ENCODE peak calls at places on chromosomes 16 and 17, in nine cellular contexts. J, L, Z, M, O, S, P, T and Q are unnamed samples.

GRCh38 chr17:38729368-38729885 is 714 bp upstream of the CISD3 start:
- DNase-seq in T (no peak), Z (no peak), P (no peak), J (no peak), L (no peak), M (no peak), O (no peak), S (no peak), Q (no peak)

GRCh38 chr17:33240397-33240796 is 52.7 kb downstream of the ASIC2 start:
- DNase-seq in M (no peak), T (no peak), J (no peak), P (peak; percentile 44), L (no peak), Z (no peak), S (no peak), O (no peak), Q (no peak)

GRCh38 chr17:43546317-43547188 is at the start of gene ETV4:
- DNase-seq in P (peak; percentile 61), M (peak; percentile 100), J (peak; percentile 74), T (peak; percentile 93), L (peak; percentile 79), Z (peak; percentile 90), O (peak; percentile 93), S (peak; percentile 92), Q (peak; percentile 87)

GRCh38 chr17:57811633-57812280 is 38.1 kb downstream of the MRPS23 start:
- DNase-seq in S (no peak), Z (no peak), M (no peak), O (no peak), T (no peak), J (no peak), L (no peak), P (peak; percentile 26), Q (no peak)

GRCh38 chr17:77374170-77374936 is 233.6 kb downstream of the SEC14L1 start:
- DNase-seq in S (peak; percentile 95), J (peak; percentile 56), O (no peak), L (peak; percentile 65), P (peak; percentile 70), M (no peak), Z (peak; percentile 93), T (peak; percentile 73), Q (peak; percentile 79)

GRCh38 chr17:69972251-69972650 is 102.8 kb upstream of the KCNJ16 start:
- DNase-seq in L (no peak), O (no peak), Z (no peak), M (no peak), T (no peak), S (no peak), P (no peak), J (no peak), Q (no peak)

GRCh38 chr17:59327891-59328290 is 3.6 kb upstream of the YPEL2 start:
- DNase-seq in M (no peak), Z (no peak), P (no peak), T (no peak), O (no peak), L (no peak), J (no peak), S (no peak), Q (no peak)

GRCh38 chr16:85767569-85767968 is 16.7 kb upstream of the C16orf74 start:
- DNase-seq in L (no peak), P (no peak), T (no peak), Z (peak; percentile 84), M (peak; percentile 96), S (peak; percentile 84), O (no peak), J (no peak), Q (no peak)

GRCh38 chr17:69575346-69575761 is 160.9 kb downstream of the MAP2K6 start:
- DNase-seq in J (no peak), T (no peak), P (peak; percentile 42), M (no peak), Z (peak; percentile 87), S (peak; percentile 86), O (no peak), L (no peak), Q (no peak)

GRCh38 chr17:1617620-1618174 is 10.9 kb downstream of the SLC43A2 start:
- DNase-seq in M (peak; percentile 80), O (peak; percentile 18), J (no peak), P (no peak), L (no peak), S (peak; percentile 89), Z (peak; percentile 32), T (no peak), Q (no peak)

GRCh38 chr16:4021070-4021779 is 95.0 kb downstream of the ADCY9 start:
- DNase-seq in S (no peak), O (no peak), M (no peak), T (no peak), P (peak; percentile 92), J (no peak), Z (no peak), L (no peak), Q (peak; percentile 92)

GRCh38 chr17:71496552-71496951 is 624.3 kb upstream of the SOX9 start:
- DNase-seq in T (no peak), S (no peak), O (no peak), M (no peak), L (no peak), P (no peak), Z (no peak), J (no peak), Q (no peak)

GRCh38 chr17:40056379-40057005 is 2.3 kb upstream of the MED24 start:
- DNase-seq in Z (no peak), S (no peak), J (no peak), T (no peak), P (no peak), O (no peak), L (no peak), M (no peak), Q (no peak)

GRCh38 chr17:81890447-81891302 is 711 bp downstream of the ALYREF start:
- DNase-seq in P (no peak), S (no peak), Z (no peak), L (no peak), O (peak; percentile 36), T (no peak), J (no peak), M (no peak), Q (no peak)

GRCh38 chr16:71794018-71794417 is 14.6 kb downstream of the AP1G1 start:
- DNase-seq in M (no peak), J (no peak), P (no peak), O (no peak), S (no peak), T (no peak), Z (no peak), L (no peak), Q (no peak)